ENCODE peak calls at places on chromosomes 1 and 21, in nine cellular contexts. X, H, P, Y, U, V, Q, G and Z are unnamed samples.

GRCh38 chr1:233707906-233708292 is 94.0 kb downstream of the KCNK1 start:
- DNase-seq in U (no peak), P (no peak), G (no peak), Y (no peak), Q (no peak), X (no peak), V (no peak), H (no peak), Z (no peak)

GRCh38 chr1:20087668-20088067 is 17.7 kb downstream of the PLA2G5 start:
- DNase-seq in V (no peak), Y (no peak), Q (no peak), U (no peak), G (peak; percentile 60), P (no peak), X (no peak), H (no peak), Z (no peak)

GRCh38 chr1:175797576-175797975 is 54.2 kb upstream of the TNR start:
- DNase-seq in V (no peak), X (no peak), H (no peak), P (no peak), U (no peak), G (no peak), Q (no peak), Y (no peak), Z (no peak)

GRCh38 chr1:89363196-89363595 is 663 bp upstream of the GBP6 start:
- DNase-seq in U (no peak), Q (no peak), P (no peak), G (no peak), Y (no peak), V (peak; percentile 10), H (no peak), X (no peak), Z (peak; percentile 82)

GRCh38 chr1:156961709-156962108 is 41.3 kb downstream of the LRRC71 start:
- DNase-seq in Y (no peak), U (no peak), V (no peak), G (no peak), Q (no peak), P (peak; percentile 41), X (no peak), H (no peak), Z (no peak)

GRCh38 chr21:16794944-16795343 is 717.9 kb upstream of the CXADR start:
- DNase-seq in H (peak; percentile 67), Y (peak; percentile 97), G (no peak), U (peak; percentile 81), X (no peak), Q (peak; percentile 87), P (peak; percentile 73), V (peak; percentile 82), Z (peak; percentile 53)

GRCh38 chr1:5509664-5510452 is 482.4 kb downstream of the NPHP4 start:
- DNase-seq in U (peak; percentile 71), H (no peak), G (peak; percentile 91), X (no peak), Q (peak; percentile 19), P (peak; percentile 9), Y (peak; percentile 16), V (peak; percentile 42), Z (peak; percentile 39)

GRCh38 chr1:218439541-218440295 is 94.6 kb downstream of the TGFB2 start:
- DNase-seq in P (peak; percentile 19), H (no peak), U (no peak), G (no peak), X (peak; percentile 69), Y (no peak), Q (peak; percentile 31), V (peak; percentile 28), Z (no peak)

GRCh38 chr21:26939532-26940181 is 27.2 kb downstream of the ADAMTS5 start:
- DNase-seq in V (peak; percentile 43), G (no peak), Q (peak; percentile 68), P (no peak), X (no peak), U (no peak), Y (no peak), H (no peak), Z (no peak)

DNA sequence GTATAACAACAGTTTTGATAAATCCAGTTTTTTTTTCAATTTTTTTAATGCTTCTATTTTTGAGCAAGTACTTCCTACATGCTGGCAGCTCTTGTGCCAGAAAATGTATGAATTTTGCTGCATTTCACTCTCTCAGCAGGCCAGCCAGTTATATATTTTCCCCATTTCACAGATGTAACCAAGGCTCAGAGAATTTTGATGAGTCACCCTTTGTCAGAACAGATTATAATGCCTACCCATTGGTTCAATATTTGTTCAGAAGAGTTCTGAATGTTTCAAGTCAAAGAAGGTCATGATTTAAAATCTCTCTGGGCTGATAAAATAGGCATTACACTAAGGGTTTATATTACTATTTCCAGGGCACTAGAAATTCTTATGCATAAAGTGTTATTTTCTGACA is 452.2 kb downstream of the RWDD3 start:
- DNase-seq in X (no peak), P (no peak), H (no peak), Y (no peak), U (no peak), G (no peak), Q (no peak), V (no peak), Z (no peak)
- TF ChIP-seq CTCF in X (no peak), P (no peak), H (no peak), Y (no peak), U (no peak), G (no peak), Q (no peak), V (no peak), Z (no peak)

DNA sequence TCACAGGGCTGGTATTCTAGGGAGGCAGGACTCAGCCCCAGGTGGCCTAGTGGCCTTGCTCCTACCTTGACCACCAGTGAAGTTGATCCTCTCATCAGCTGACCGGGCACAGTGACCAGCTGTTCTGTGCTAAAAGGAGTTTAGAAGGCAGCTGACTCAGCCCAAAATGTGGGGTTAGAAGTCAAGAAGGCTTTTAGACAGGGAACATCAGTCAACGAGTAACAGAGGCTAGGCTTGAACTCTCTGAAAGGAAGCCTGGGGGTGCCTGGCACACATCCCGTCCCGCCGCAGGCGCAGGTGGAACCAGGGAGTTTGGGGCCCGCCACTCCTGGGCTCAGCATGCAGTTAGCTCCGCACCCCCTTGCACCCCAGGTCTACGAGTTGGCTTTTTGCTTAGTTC is 114.9 kb upstream of the SLC45A1 start:
- DNase-seq in X (no peak), Y (no peak), V (no peak), H (no peak), Q (no peak), P (no peak), U (no peak), G (no peak), Z (no peak)
- H3K4me3 ChIP-seq in X (no peak overlapping the region), Y (no peak overlapping the region), V (no peak overlapping the region), H (no peak overlapping the region), Q (no peak overlapping the region), P (no peak overlapping the region), U (no peak overlapping the region), G (no peak overlapping the region), Z (no peak overlapping the region)

GRCh38 chr21:34545079-34545884 is 33.3 kb upstream of the KCNE1 start:
- DNase-seq in G (no peak), U (no peak), V (peak; percentile 81), Q (peak; percentile 91), Y (no peak), X (peak; percentile 76), P (peak; percentile 31), H (no peak), Z (peak; percentile 34)

GRCh38 chr21:34546556-34546955 is 34.5 kb upstream of the KCNE1 start:
- DNase-seq in Y (no peak), P (no peak), U (no peak), V (no peak), Q (no peak), X (no peak), G (no peak), H (no peak), Z (no peak)

GRCh38 chr21:34548782-34549376 is 36.9 kb upstream of the KCNE1 start:
- DNase-seq in G (no peak), H (no peak), V (no peak), X (no peak), Q (no peak), U (no peak), Y (no peak), P (no peak), Z (peak; percentile 31)

GRCh38 chr21:34543017-34543416 is 31.0 kb upstream of the KCNE1 start:
- DNase-seq in Q (no peak), G (no peak), H (no peak), P (no peak), V (no peak), X (no peak), Y (no peak), U (no peak), Z (no peak)

DNA sequence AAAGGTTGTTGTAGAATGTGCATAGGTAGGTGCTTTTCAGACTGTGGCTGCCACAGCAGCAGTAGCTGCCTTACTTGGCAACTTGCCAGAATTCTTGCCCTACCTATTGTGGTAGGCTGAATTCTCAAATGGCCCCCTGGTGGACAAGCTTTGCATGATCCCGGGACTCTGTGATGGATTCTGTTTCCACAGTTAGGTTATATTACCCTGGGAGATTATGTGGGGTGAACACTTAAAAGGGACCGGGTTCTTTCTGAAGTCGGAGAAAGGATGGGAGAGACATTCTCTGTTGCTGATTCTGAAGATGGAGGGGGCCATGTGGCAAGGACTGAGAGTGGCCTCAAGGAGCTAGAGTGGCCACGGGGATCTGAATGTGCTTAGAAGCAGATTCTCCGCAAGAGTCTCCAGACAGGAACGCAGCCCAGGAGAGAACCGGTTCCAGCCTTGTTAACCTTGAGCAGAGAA is 32.1 kb upstream of the KCNE1 start:
- DNase-seq in X (no peak), G (peak; percentile 85), U (peak; percentile 89), P (peak; percentile 74), V (peak; percentile 87), Q (peak; percentile 81), H (no peak), Y (peak; percentile 82), Z (peak; percentile 86)
- TF ChIP-seq CTCF in X (peak; percentile 37), G (peak; percentile 73), U (peak; percentile 63), P (peak; percentile 39), V (peak; percentile 79), Q (peak; percentile 61), H (peak; percentile 64), Y (peak; percentile 85), Z (peak; percentile 55)

GRCh38 chr1:24557220-24557619 is 1.3 kb downstream of the NCMAP start:
- DNase-seq in V (no peak), X (no peak), H (no peak), P (no peak), Q (no peak), G (no peak), U (no peak), Y (no peak), Z (no peak)

GRCh38 chr1:24556414-24556795 is 518 bp downstream of the NCMAP start:
- DNase-seq in U (no peak), Q (no peak), H (no peak), P (no peak), V (no peak), Y (no peak), G (no peak), X (no peak), Z (no peak)

GRCh38 chr1:24554714-24555113 is 1.2 kb upstream of the NCMAP start:
- DNase-seq in V (no peak), X (no peak), P (no peak), Y (no peak), Q (no peak), H (no peak), G (no peak), U (no peak), Z (no peak)

GRCh38 chr1:24553931-24554330 is 2.0 kb upstream of the NCMAP start:
- DNase-seq in U (no peak), G (no peak), X (no peak), P (no peak), Q (no peak), H (no peak), Y (no peak), V (no peak), Z (no peak)

GRCh38 chr1:24555591-24556413 is at the start of gene NCMAP:
- DNase-seq in H (no peak), G (peak; percentile 69), Q (no peak), V (no peak), U (no peak), P (no peak), Y (no peak), X (no peak), Z (peak; percentile 15)
- H3K4me3 ChIP-seq in H (no peak within 1 kb of the TSS), G (no peak within 1 kb of the TSS), Q (no peak within 1 kb of the TSS), V (no peak within 1 kb of the TSS), U (no peak within 1 kb of the TSS), P (peak within 1 kb of the TSS; percentile 43), Y (no peak within 1 kb of the TSS), X (no peak within 1 kb of the TSS), Z (peak within 1 kb of the TSS; percentile 27)